ENCODE peak calls at places on chromosome 12, in seven cellular contexts. One of them, this sample, is unnamed.

GRCh38 chr12:69897744-69898143 is 72.7 kb downstream of the MYRFL start:
- DNase-seq in activated CD4-positive, CD25-positive, alpha-beta regulatory T cell: no peak
- DNase-seq in activated T-helper 1 cell treated with Interleukin-2 at 50 U/mL for 16 hours: no peak
- DNase-seq in fibroblast of the aortic adventitia: peak; percentile 73
- DNase-seq in DMS 273 treated with DMSO at 0.1 percent for 48 hours: no peak
- DNase-seq in stimulated activated CD8-positive, alpha-beta memory T cell treated with anti-CD3 and anti-CD28 coated beads, Interleukin-12 subunit alpha, Interleukin-12 subunit beta, amount 100 ng/mL, for 4 hours: no peak
- DNase-seq in iris pigment epithelial cell: peak; percentile 81
- DNase-seq in this sample: no peak

GRCh38 chr12:82186282-82186681 is 171.9 kb downstream of the CCDC59 start:
- DNase-seq in DMS 273 treated with DMSO at 0.1 percent for 48 hours: no peak
- DNase-seq in activated CD4-positive, CD25-positive, alpha-beta regulatory T cell: no peak
- DNase-seq in activated T-helper 1 cell treated with Interleukin-2 at 50 U/mL for 16 hours: no peak
- DNase-seq in fibroblast of the aortic adventitia: no peak
- DNase-seq in stimulated activated CD8-positive, alpha-beta memory T cell treated with anti-CD3 and anti-CD28 coated beads, Interleukin-12 subunit alpha, Interleukin-12 subunit beta, amount 100 ng/mL, for 4 hours: no peak
- DNase-seq in iris pigment epithelial cell: no peak
- DNase-seq in this sample: no peak

GRCh38 chr12:65121049-65121955 is at the start of gene WIF1:
- DNase-seq in stimulated activated CD8-positive, alpha-beta memory T cell treated with anti-CD3 and anti-CD28 coated beads, Interleukin-12 subunit alpha, Interleukin-12 subunit beta, amount 100 ng/mL, for 4 hours: peak; percentile 13
- DNase-seq in activated T-helper 1 cell treated with Interleukin-2 at 50 U/mL for 16 hours: no peak
- DNase-seq in activated CD4-positive, CD25-positive, alpha-beta regulatory T cell: no peak
- DNase-seq in fibroblast of the aortic adventitia: no peak
- DNase-seq in iris pigment epithelial cell: no peak
- DNase-seq in DMS 273 treated with DMSO at 0.1 percent for 48 hours: no peak
- DNase-seq in this sample: no peak

GRCh38 chr12:87793134-87793533 is 236.1 kb downstream of the C12orf50 start:
- DNase-seq in stimulated activated CD8-positive, alpha-beta memory T cell treated with anti-CD3 and anti-CD28 coated beads, Interleukin-12 subunit alpha, Interleukin-12 subunit beta, amount 100 ng/mL, for 4 hours: no peak
- DNase-seq in activated CD4-positive, CD25-positive, alpha-beta regulatory T cell: no peak
- DNase-seq in fibroblast of the aortic adventitia: peak; percentile 56
- DNase-seq in DMS 273 treated with DMSO at 0.1 percent for 48 hours: no peak
- DNase-seq in activated T-helper 1 cell treated with Interleukin-2 at 50 U/mL for 16 hours: no peak
- DNase-seq in iris pigment epithelial cell: peak; percentile 83
- DNase-seq in this sample: no peak

GRCh38 chr12:113740699-113741098 is 225.4 kb downstream of the RBM19 start:
- DNase-seq in activated T-helper 1 cell treated with Interleukin-2 at 50 U/mL for 16 hours: no peak
- DNase-seq in stimulated activated CD8-positive, alpha-beta memory T cell treated with anti-CD3 and anti-CD28 coated beads, Interleukin-12 subunit alpha, Interleukin-12 subunit beta, amount 100 ng/mL, for 4 hours: no peak
- DNase-seq in fibroblast of the aortic adventitia: no peak
- DNase-seq in iris pigment epithelial cell: no peak
- DNase-seq in activated CD4-positive, CD25-positive, alpha-beta regulatory T cell: no peak
- DNase-seq in DMS 273 treated with DMSO at 0.1 percent for 48 hours: no peak
- DNase-seq in this sample: no peak

GRCh38 chr12:49864817-49865090 is 21.8 kb upstream of the BCDIN3D start:
- DNase-seq in activated T-helper 1 cell treated with Interleukin-2 at 50 U/mL for 16 hours: no peak
- DNase-seq in DMS 273 treated with DMSO at 0.1 percent for 48 hours: peak; percentile 43
- DNase-seq in fibroblast of the aortic adventitia: no peak
- DNase-seq in activated CD4-positive, CD25-positive, alpha-beta regulatory T cell: no peak
- DNase-seq in iris pigment epithelial cell: no peak
- DNase-seq in stimulated activated CD8-positive, alpha-beta memory T cell treated with anti-CD3 and anti-CD28 coated beads, Interleukin-12 subunit alpha, Interleukin-12 subunit beta, amount 100 ng/mL, for 4 hours: no peak
- DNase-seq in this sample: no peak

GRCh38 chr12:113766880-113767878 is 198.9 kb downstream of the RBM19 start:
- DNase-seq in fibroblast of the aortic adventitia: peak; percentile 80
- DNase-seq in DMS 273 treated with DMSO at 0.1 percent for 48 hours: no peak
- DNase-seq in activated CD4-positive, CD25-positive, alpha-beta regulatory T cell: no peak
- DNase-seq in stimulated activated CD8-positive, alpha-beta memory T cell treated with anti-CD3 and anti-CD28 coated beads, Interleukin-12 subunit alpha, Interleukin-12 subunit beta, amount 100 ng/mL, for 4 hours: no peak
- DNase-seq in activated T-helper 1 cell treated with Interleukin-2 at 50 U/mL for 16 hours: no peak
- DNase-seq in iris pigment epithelial cell: peak; percentile 83
- DNase-seq in this sample: no peak

GRCh38 chr12:98503343-98503592 is 12.1 kb upstream of the TMPO start:
- DNase-seq in stimulated activated CD8-positive, alpha-beta memory T cell treated with anti-CD3 and anti-CD28 coated beads, Interleukin-12 subunit alpha, Interleukin-12 subunit beta, amount 100 ng/mL, for 4 hours: peak; percentile 66
- DNase-seq in activated T-helper 1 cell treated with Interleukin-2 at 50 U/mL for 16 hours: peak; percentile 69
- DNase-seq in iris pigment epithelial cell: peak; percentile 90
- DNase-seq in fibroblast of the aortic adventitia: no peak
- DNase-seq in activated CD4-positive, CD25-positive, alpha-beta regulatory T cell: peak; percentile 89
- DNase-seq in DMS 273 treated with DMSO at 0.1 percent for 48 hours: peak; percentile 85
- DNase-seq in this sample: peak; percentile 88

GRCh38 chr12:124730455-124730932 is 133.2 kb downstream of the SCARB1 start:
- DNase-seq in activated CD4-positive, CD25-positive, alpha-beta regulatory T cell: no peak
- DNase-seq in activated T-helper 1 cell treated with Interleukin-2 at 50 U/mL for 16 hours: no peak
- DNase-seq in stimulated activated CD8-positive, alpha-beta memory T cell treated with anti-CD3 and anti-CD28 coated beads, Interleukin-12 subunit alpha, Interleukin-12 subunit beta, amount 100 ng/mL, for 4 hours: no peak
- DNase-seq in DMS 273 treated with DMSO at 0.1 percent for 48 hours: no peak
- DNase-seq in iris pigment epithelial cell: peak; percentile 52
- DNase-seq in fibroblast of the aortic adventitia: peak; percentile 61
- DNase-seq in this sample: no peak

GRCh38 chr12:78959556-78959955 is 95.0 kb downstream of the SYT1 start:
- DNase-seq in DMS 273 treated with DMSO at 0.1 percent for 48 hours: no peak
- DNase-seq in fibroblast of the aortic adventitia: peak; percentile 57
- DNase-seq in activated T-helper 1 cell treated with Interleukin-2 at 50 U/mL for 16 hours: no peak
- DNase-seq in iris pigment epithelial cell: peak; percentile 5
- DNase-seq in stimulated activated CD8-positive, alpha-beta memory T cell treated with anti-CD3 and anti-CD28 coated beads, Interleukin-12 subunit alpha, Interleukin-12 subunit beta, amount 100 ng/mL, for 4 hours: no peak
- DNase-seq in activated CD4-positive, CD25-positive, alpha-beta regulatory T cell: no peak
- DNase-seq in this sample: no peak

GRCh38 chr12:43148711-43149110 is 403.3 kb downstream of the ADAMTS20 start:
- DNase-seq in activated T-helper 1 cell treated with Interleukin-2 at 50 U/mL for 16 hours: no peak
- DNase-seq in activated CD4-positive, CD25-positive, alpha-beta regulatory T cell: no peak
- DNase-seq in fibroblast of the aortic adventitia: peak; percentile 18
- DNase-seq in stimulated activated CD8-positive, alpha-beta memory T cell treated with anti-CD3 and anti-CD28 coated beads, Interleukin-12 subunit alpha, Interleukin-12 subunit beta, amount 100 ng/mL, for 4 hours: no peak
- DNase-seq in DMS 273 treated with DMSO at 0.1 percent for 48 hours: no peak
- DNase-seq in iris pigment epithelial cell: peak; percentile 2
- DNase-seq in this sample: no peak

GRCh38 chr12:58097741-58098140 is 156.4 kb downstream of the ATP23 start:
- DNase-seq in iris pigment epithelial cell: no peak
- DNase-seq in activated CD4-positive, CD25-positive, alpha-beta regulatory T cell: no peak
- DNase-seq in activated T-helper 1 cell treated with Interleukin-2 at 50 U/mL for 16 hours: no peak
- DNase-seq in stimulated activated CD8-positive, alpha-beta memory T cell treated with anti-CD3 and anti-CD28 coated beads, Interleukin-12 subunit alpha, Interleukin-12 subunit beta, amount 100 ng/mL, for 4 hours: no peak
- DNase-seq in DMS 273 treated with DMSO at 0.1 percent for 48 hours: no peak
- DNase-seq in fibroblast of the aortic adventitia: no peak
- DNase-seq in this sample: no peak

GRCh38 chr12:101875112-101875961 is 2.0 kb upstream of the DRAM1 start:
- DNase-seq in iris pigment epithelial cell: peak; percentile 56
- DNase-seq in activated T-helper 1 cell treated with Interleukin-2 at 50 U/mL for 16 hours: no peak
- DNase-seq in stimulated activated CD8-positive, alpha-beta memory T cell treated with anti-CD3 and anti-CD28 coated beads, Interleukin-12 subunit alpha, Interleukin-12 subunit beta, amount 100 ng/mL, for 4 hours: no peak
- DNase-seq in fibroblast of the aortic adventitia: peak; percentile 21
- DNase-seq in activated CD4-positive, CD25-positive, alpha-beta regulatory T cell: no peak
- DNase-seq in DMS 273 treated with DMSO at 0.1 percent for 48 hours: no peak
- DNase-seq in this sample: no peak

GRCh38 chr12:95184119-95184518 is 33.1 kb downstream of the FGD6 start:
- DNase-seq in activated T-helper 1 cell treated with Interleukin-2 at 50 U/mL for 16 hours: no peak
- DNase-seq in activated CD4-positive, CD25-positive, alpha-beta regulatory T cell: no peak
- DNase-seq in stimulated activated CD8-positive, alpha-beta memory T cell treated with anti-CD3 and anti-CD28 coated beads, Interleukin-12 subunit alpha, Interleukin-12 subunit beta, amount 100 ng/mL, for 4 hours: no peak
- DNase-seq in DMS 273 treated with DMSO at 0.1 percent for 48 hours: no peak
- DNase-seq in iris pigment epithelial cell: no peak
- DNase-seq in fibroblast of the aortic adventitia: no peak
- DNase-seq in this sample: no peak

GRCh38 chr12:5511644-5512584 is 80.0 kb downstream of the NTF3 start:
- DNase-seq in DMS 273 treated with DMSO at 0.1 percent for 48 hours: no peak
- DNase-seq in activated T-helper 1 cell treated with Interleukin-2 at 50 U/mL for 16 hours: no peak
- DNase-seq in iris pigment epithelial cell: peak; percentile 5
- DNase-seq in activated CD4-positive, CD25-positive, alpha-beta regulatory T cell: no peak
- DNase-seq in fibroblast of the aortic adventitia: peak; percentile 5
- DNase-seq in stimulated activated CD8-positive, alpha-beta memory T cell treated with anti-CD3 and anti-CD28 coated beads, Interleukin-12 subunit alpha, Interleukin-12 subunit beta, amount 100 ng/mL, for 4 hours: no peak
- DNase-seq in this sample: no peak

GRCh38 chr12:2451025-2451424 is 343.7 kb upstream of the FKBP4 start:
- DNase-seq in activated CD4-positive, CD25-positive, alpha-beta regulatory T cell: no peak
- DNase-seq in DMS 273 treated with DMSO at 0.1 percent for 48 hours: no peak
- DNase-seq in fibroblast of the aortic adventitia: peak; percentile 64
- DNase-seq in iris pigment epithelial cell: peak; percentile 28
- DNase-seq in stimulated activated CD8-positive, alpha-beta memory T cell treated with anti-CD3 and anti-CD28 coated beads, Interleukin-12 subunit alpha, Interleukin-12 subunit beta, amount 100 ng/mL, for 4 hours: no peak
- DNase-seq in activated T-helper 1 cell treated with Interleukin-2 at 50 U/mL for 16 hours: no peak
- DNase-seq in this sample: no peak

GRCh38 chr12:124517260-124518050 is 50.0 kb downstream of the NCOR2 start:
- DNase-seq in iris pigment epithelial cell: no peak
- DNase-seq in activated CD4-positive, CD25-positive, alpha-beta regulatory T cell: no peak
- DNase-seq in fibroblast of the aortic adventitia: peak; percentile 68
- DNase-seq in DMS 273 treated with DMSO at 0.1 percent for 48 hours: peak; percentile 55
- DNase-seq in activated T-helper 1 cell treated with Interleukin-2 at 50 U/mL for 16 hours: no peak
- DNase-seq in stimulated activated CD8-positive, alpha-beta memory T cell treated with anti-CD3 and anti-CD28 coated beads, Interleukin-12 subunit alpha, Interleukin-12 subunit beta, amount 100 ng/mL, for 4 hours: no peak
- DNase-seq in this sample: no peak

GRCh38 chr12:104721065-104721458 is 237.0 kb downstream of the SLC41A2 start:
- DNase-seq in DMS 273 treated with DMSO at 0.1 percent for 48 hours: no peak
- DNase-seq in activated CD4-positive, CD25-positive, alpha-beta regulatory T cell: no peak
- DNase-seq in iris pigment epithelial cell: no peak
- DNase-seq in fibroblast of the aortic adventitia: no peak
- DNase-seq in activated T-helper 1 cell treated with Interleukin-2 at 50 U/mL for 16 hours: no peak
- DNase-seq in stimulated activated CD8-positive, alpha-beta memory T cell treated with anti-CD3 and anti-CD28 coated beads, Interleukin-12 subunit alpha, Interleukin-12 subunit beta, amount 100 ng/mL, for 4 hours: no peak
- DNase-seq in this sample: no peak

GRCh38 chr12:4580165-4580773 is 18.3 kb downstream of the DYRK4 start:
- DNase-seq in activated CD4-positive, CD25-positive, alpha-beta regulatory T cell: no peak
- DNase-seq in activated T-helper 1 cell treated with Interleukin-2 at 50 U/mL for 16 hours: no peak
- DNase-seq in DMS 273 treated with DMSO at 0.1 percent for 48 hours: no peak
- DNase-seq in fibroblast of the aortic adventitia: no peak
- DNase-seq in stimulated activated CD8-positive, alpha-beta memory T cell treated with anti-CD3 and anti-CD28 coated beads, Interleukin-12 subunit alpha, Interleukin-12 subunit beta, amount 100 ng/mL, for 4 hours: no peak
- DNase-seq in iris pigment epithelial cell: no peak
- DNase-seq in this sample: no peak

GRCh38 chr12:121114019-121114639 is 18.5 kb upstream of the P2RX7 start:
- DNase-seq in stimulated activated CD8-positive, alpha-beta memory T cell treated with anti-CD3 and anti-CD28 coated beads, Interleukin-12 subunit alpha, Interleukin-12 subunit beta, amount 100 ng/mL, for 4 hours: no peak
- DNase-seq in activated T-helper 1 cell treated with Interleukin-2 at 50 U/mL for 16 hours: no peak
- DNase-seq in fibroblast of the aortic adventitia: no peak
- DNase-seq in DMS 273 treated with DMSO at 0.1 percent for 48 hours: no peak
- DNase-seq in activated CD4-positive, CD25-positive, alpha-beta regulatory T cell: no peak
- DNase-seq in iris pigment epithelial cell: no peak
- DNase-seq in this sample: no peak

GRCh38 chr12:94704452-94704871 is 54.1 kb upstream of the TMCC3 start:
- DNase-seq in DMS 273 treated with DMSO at 0.1 percent for 48 hours: no peak
- DNase-seq in iris pigment epithelial cell: peak; percentile 98
- DNase-seq in activated CD4-positive, CD25-positive, alpha-beta regulatory T cell: no peak
- DNase-seq in stimulated activated CD8-positive, alpha-beta memory T cell treated with anti-CD3 and anti-CD28 coated beads, Interleukin-12 subunit alpha, Interleukin-12 subunit beta, amount 100 ng/mL, for 4 hours: no peak
- DNase-seq in fibroblast of the aortic adventitia: peak; percentile 86
- DNase-seq in activated T-helper 1 cell treated with Interleukin-2 at 50 U/mL for 16 hours: no peak
- DNase-seq in this sample: peak; percentile 72

GRCh38 chr12:94849411-94849976 is 154.0 kb downstream of the NDUFA12 start:
- DNase-seq in fibroblast of the aortic adventitia: no peak
- DNase-seq in stimulated activated CD8-positive, alpha-beta memory T cell treated with anti-CD3 and anti-CD28 coated beads, Interleukin-12 subunit alpha, Interleukin-12 subunit beta, amount 100 ng/mL, for 4 hours: no peak
- DNase-seq in DMS 273 treated with DMSO at 0.1 percent for 48 hours: no peak
- DNase-seq in iris pigment epithelial cell: no peak
- DNase-seq in activated T-helper 1 cell treated with Interleukin-2 at 50 U/mL for 16 hours: no peak
- DNase-seq in activated CD4-positive, CD25-positive, alpha-beta regulatory T cell: no peak
- DNase-seq in this sample: no peak

GRCh38 chr12:120674172-120674571 is 12.8 kb upstream of the MLEC start:
- DNase-seq in activated T-helper 1 cell treated with Interleukin-2 at 50 U/mL for 16 hours: no peak
- DNase-seq in fibroblast of the aortic adventitia: no peak
- DNase-seq in iris pigment epithelial cell: no peak
- DNase-seq in DMS 273 treated with DMSO at 0.1 percent for 48 hours: no peak
- DNase-seq in activated CD4-positive, CD25-positive, alpha-beta regulatory T cell: no peak
- DNase-seq in stimulated activated CD8-positive, alpha-beta memory T cell treated with anti-CD3 and anti-CD28 coated beads, Interleukin-12 subunit alpha, Interleukin-12 subunit beta, amount 100 ng/mL, for 4 hours: no peak
- DNase-seq in this sample: no peak

GRCh38 chr12:6708968-6709394 is 8.4 kb upstream of the PIANP start:
- DNase-seq in activated CD4-positive, CD25-positive, alpha-beta regulatory T cell: no peak
- DNase-seq in stimulated activated CD8-positive, alpha-beta memory T cell treated with anti-CD3 and anti-CD28 coated beads, Interleukin-12 subunit alpha, Interleukin-12 subunit beta, amount 100 ng/mL, for 4 hours: no peak
- DNase-seq in fibroblast of the aortic adventitia: no peak
- DNase-seq in DMS 273 treated with DMSO at 0.1 percent for 48 hours: no peak
- DNase-seq in activated T-helper 1 cell treated with Interleukin-2 at 50 U/mL for 16 hours: no peak
- DNase-seq in iris pigment epithelial cell: no peak
- DNase-seq in this sample: no peak

GRCh38 chr12:53004582-53004981 is 1.7 kb upstream of the EIF4B start:
- DNase-seq in fibroblast of the aortic adventitia: peak; percentile 55
- DNase-seq in DMS 273 treated with DMSO at 0.1 percent for 48 hours: no peak
- DNase-seq in activated T-helper 1 cell treated with Interleukin-2 at 50 U/mL for 16 hours: no peak
- DNase-seq in activated CD4-positive, CD25-positive, alpha-beta regulatory T cell: no peak
- DNase-seq in stimulated activated CD8-positive, alpha-beta memory T cell treated with anti-CD3 and anti-CD28 coated beads, Interleukin-12 subunit alpha, Interleukin-12 subunit beta, amount 100 ng/mL, for 4 hours: no peak
- DNase-seq in iris pigment epithelial cell: peak; percentile 22
- DNase-seq in this sample: no peak

GRCh38 chr12:78004451-78005093 is 173.9 kb downstream of the NAV3 start:
- DNase-seq in DMS 273 treated with DMSO at 0.1 percent for 48 hours: no peak
- DNase-seq in activated CD4-positive, CD25-positive, alpha-beta regulatory T cell: no peak
- DNase-seq in iris pigment epithelial cell: no peak
- DNase-seq in fibroblast of the aortic adventitia: no peak
- DNase-seq in activated T-helper 1 cell treated with Interleukin-2 at 50 U/mL for 16 hours: no peak
- DNase-seq in stimulated activated CD8-positive, alpha-beta memory T cell treated with anti-CD3 and anti-CD28 coated beads, Interleukin-12 subunit alpha, Interleukin-12 subunit beta, amount 100 ng/mL, for 4 hours: no peak
- DNase-seq in this sample: no peak

GRCh38 chr12:13318231-13319015 is 121.9 kb downstream of the EMP1 start:
- DNase-seq in fibroblast of the aortic adventitia: no peak
- DNase-seq in activated CD4-positive, CD25-positive, alpha-beta regulatory T cell: no peak
- DNase-seq in DMS 273 treated with DMSO at 0.1 percent for 48 hours: no peak
- DNase-seq in iris pigment epithelial cell: no peak
- DNase-seq in activated T-helper 1 cell treated with Interleukin-2 at 50 U/mL for 16 hours: no peak
- DNase-seq in stimulated activated CD8-positive, alpha-beta memory T cell treated with anti-CD3 and anti-CD28 coated beads, Interleukin-12 subunit alpha, Interleukin-12 subunit beta, amount 100 ng/mL, for 4 hours: no peak
- DNase-seq in this sample: no peak

GRCh38 chr12:13816394-13816793 is 165.0 kb downstream of the GRIN2B start:
- DNase-seq in activated T-helper 1 cell treated with Interleukin-2 at 50 U/mL for 16 hours: no peak
- DNase-seq in activated CD4-positive, CD25-positive, alpha-beta regulatory T cell: no peak
- DNase-seq in fibroblast of the aortic adventitia: no peak
- DNase-seq in stimulated activated CD8-positive, alpha-beta memory T cell treated with anti-CD3 and anti-CD28 coated beads, Interleukin-12 subunit alpha, Interleukin-12 subunit beta, amount 100 ng/mL, for 4 hours: no peak
- DNase-seq in iris pigment epithelial cell: no peak
- DNase-seq in DMS 273 treated with DMSO at 0.1 percent for 48 hours: no peak
- DNase-seq in this sample: no peak

GRCh38 chr12:64706366-64706765 is 52.8 kb downstream of the GNS start:
- DNase-seq in fibroblast of the aortic adventitia: peak; percentile 9
- DNase-seq in DMS 273 treated with DMSO at 0.1 percent for 48 hours: no peak
- DNase-seq in activated T-helper 1 cell treated with Interleukin-2 at 50 U/mL for 16 hours: no peak
- DNase-seq in iris pigment epithelial cell: peak; percentile 16
- DNase-seq in stimulated activated CD8-positive, alpha-beta memory T cell treated with anti-CD3 and anti-CD28 coated beads, Interleukin-12 subunit alpha, Interleukin-12 subunit beta, amount 100 ng/mL, for 4 hours: no peak
- DNase-seq in activated CD4-positive, CD25-positive, alpha-beta regulatory T cell: no peak
- DNase-seq in this sample: no peak

GRCh38 chr12:130839770-130840355 is 813 bp upstream of the STX2 start:
- DNase-seq in stimulated activated CD8-positive, alpha-beta memory T cell treated with anti-CD3 and anti-CD28 coated beads, Interleukin-12 subunit alpha, Interleukin-12 subunit beta, amount 100 ng/mL, for 4 hours: no peak
- DNase-seq in activated T-helper 1 cell treated with Interleukin-2 at 50 U/mL for 16 hours: no peak
- DNase-seq in fibroblast of the aortic adventitia: no peak
- DNase-seq in DMS 273 treated with DMSO at 0.1 percent for 48 hours: no peak
- DNase-seq in activated CD4-positive, CD25-positive, alpha-beta regulatory T cell: no peak
- DNase-seq in iris pigment epithelial cell: no peak
- DNase-seq in this sample: no peak

GRCh38 chr12:11771895-11772502 is 122.5 kb downstream of the ETV6 start:
- DNase-seq in iris pigment epithelial cell: peak; percentile 86
- DNase-seq in fibroblast of the aortic adventitia: no peak
- DNase-seq in activated CD4-positive, CD25-positive, alpha-beta regulatory T cell: no peak
- DNase-seq in DMS 273 treated with DMSO at 0.1 percent for 48 hours: no peak
- DNase-seq in activated T-helper 1 cell treated with Interleukin-2 at 50 U/mL for 16 hours: no peak
- DNase-seq in stimulated activated CD8-positive, alpha-beta memory T cell treated with anti-CD3 and anti-CD28 coated beads, Interleukin-12 subunit alpha, Interleukin-12 subunit beta, amount 100 ng/mL, for 4 hours: no peak
- DNase-seq in this sample: no peak

GRCh38 chr12:92921877-92922276 is 7.2 kb downstream of the EEA1 start:
- DNase-seq in activated T-helper 1 cell treated with Interleukin-2 at 50 U/mL for 16 hours: no peak
- DNase-seq in activated CD4-positive, CD25-positive, alpha-beta regulatory T cell: no peak
- DNase-seq in DMS 273 treated with DMSO at 0.1 percent for 48 hours: no peak
- DNase-seq in stimulated activated CD8-positive, alpha-beta memory T cell treated with anti-CD3 and anti-CD28 coated beads, Interleukin-12 subunit alpha, Interleukin-12 subunit beta, amount 100 ng/mL, for 4 hours: no peak
- DNase-seq in iris pigment epithelial cell: no peak
- DNase-seq in fibroblast of the aortic adventitia: no peak
- DNase-seq in this sample: no peak